ENCODE peak calls at places on chromosomes 5 and 9, in seven cellular contexts. X is mesendoderm, L is mesenchymal stem cell, B is H9, C is IMR-90, G is trophoblast cell, I is H1. T is an unnamed sample.

GRCh38 chr5:137385064-137385463 is 114.1 kb downstream of the SPOCK1 start:
- DNase-seq in G (peak), B (no peak), I (no peak), X (no peak), L (no peak), C (no peak), T (no peak)

GRCh38 chr9:35826071-35826701 is 2.3 kb downstream of the FAM221B start:
- DNase-seq in L (peak), C (peak), I (no peak), G (peak), X (peak), B (peak), T (peak)

GRCh38 chr5:13558408-13558807 is 386.1 kb downstream of the DNAH5 start:
- DNase-seq in B (no peak), I (no peak), X (no peak), G (no peak), L (no peak), C (peak), T (no peak)

GRCh38 chr5:109125755-109126429 is 283.9 kb downstream of the PJA2 start:
- DNase-seq in X (no peak), B (no peak), L (no peak), I (no peak), G (no peak), C (no peak), T (no peak)

GRCh38 chr5:172646716-172647285 is 5.7 kb downstream of the NEURL1B start:
- DNase-seq in X (peak), I (no peak), B (peak), C (peak), G (peak), L (peak), T (no peak)

GRCh38 chr9:88387733-88388202 is 476 bp upstream of the SPIN1 start:
- DNase-seq in C (peak), I (no peak), G (peak), B (no peak), L (peak), X (peak), T (no peak)

GRCh38 chr5:164204338-164204946 is 699.0 kb downstream of the MAT2B start:
- DNase-seq in X (no peak), I (no peak), B (no peak), L (no peak), C (peak), G (no peak), T (no peak)

GRCh38 chr9:87581949-87582637 is 84.4 kb downstream of the DAPK1 start:
- DNase-seq in L (no peak), G (no peak), C (no peak), X (no peak), I (no peak), B (no peak), T (no peak)

GRCh38 chr9:91530829-91531228 is 107.2 kb upstream of the NFIL3 start:
- DNase-seq in L (peak), G (peak), B (no peak), I (no peak), X (peak), C (peak), T (no peak)

GRCh38 chr5:149916317-149917072 is 28.1 kb downstream of the PDE6A start:
- DNase-seq in B (no peak), I (no peak), C (no peak), L (no peak), G (peak), X (peak), T (no peak)
- H3K23ac ChIP-seq in B (no peak), I (no peak), C (no peak), L (no peak), G (no peak), X (no peak), T (no peak)

GRCh38 chr9:99356512-99356971 is 134.5 kb downstream of the SEC61B start:
- DNase-seq in L (no peak), B (no peak), I (no peak), G (peak), C (no peak), X (no peak), T (no peak)
- H3K23ac ChIP-seq in L (no peak), B (no peak), I (no peak), G (no peak), C (no peak), X (no peak), T (peak)

DNA sequence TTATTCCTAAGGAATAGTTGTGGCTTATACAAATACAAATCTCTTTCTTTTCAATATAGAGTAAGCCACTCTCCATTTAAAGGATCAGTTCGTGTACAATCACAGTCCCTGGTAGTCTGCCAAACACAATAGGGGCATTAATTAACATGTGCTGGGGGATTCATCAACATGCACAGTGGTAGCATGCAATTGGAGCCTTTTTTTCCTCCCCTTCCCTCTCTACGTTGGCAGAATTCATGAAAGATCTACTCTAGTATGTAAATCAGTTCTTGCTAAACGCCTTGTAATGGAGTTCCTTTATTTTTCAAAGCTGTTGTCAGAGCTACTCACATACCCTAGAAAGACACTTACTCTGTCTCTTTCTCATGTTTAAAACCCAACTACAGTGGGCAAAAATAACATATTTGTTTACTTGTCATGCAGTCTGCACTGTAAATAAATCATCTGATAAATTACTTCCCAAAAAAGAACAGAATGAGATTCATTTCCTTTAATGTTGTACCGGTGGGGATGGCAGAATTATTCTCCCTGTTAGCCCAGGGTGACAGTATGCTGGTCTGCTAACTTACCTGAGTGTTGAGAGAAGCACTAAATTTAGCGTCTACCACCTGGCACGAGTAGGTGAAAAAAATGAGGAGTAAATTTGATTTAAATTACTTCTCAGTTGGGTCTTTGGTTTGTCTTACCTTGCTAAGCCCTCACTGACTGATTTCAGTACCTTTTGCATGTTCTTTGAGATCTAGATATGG is 341.5 kb upstream of the CCNH start:
- DNase-seq in C (no peak), L (no peak), X (no peak), G (no peak), I (no peak), B (no peak), T (peak)
- H3K23ac ChIP-seq in C (no peak), L (no peak), X (no peak), G (no peak), I (no peak), B (no peak), T (no peak)

GRCh38 chr9:34577635-34578240 is 11.8 kb downstream of the CNTFR start:
- DNase-seq in G (no peak), X (peak), L (no peak), B (peak), I (no peak), C (no peak), T (no peak)
- H3K23ac ChIP-seq in G (no peak), X (peak), L (no peak), B (no peak), I (no peak), C (no peak), T (no peak)